ENCODE peak calls at places on chromosomes 2 and 18, in seven cellular contexts. J, X, M, K, S, I and Y are unnamed samples.
A peak's percentile ranks its signal among the peaks of the same experiment; 100 is the strongest.

GRCh38 chr2:241636182-241636982 is 576 bp downstream of the THAP4 start:
- DNase-seq in J (no peak), X (peak; percentile 55), M (peak; percentile 45), K (no peak), S (peak; percentile 73), I (no peak), Y (no peak)

GRCh38 chr2:71100195-71100964 is 29.6 kb downstream of the MCEE start:
- DNase-seq in J (peak; percentile 74), X (peak; percentile 64), M (peak; percentile 19), K (no peak), S (peak; percentile 76), I (no peak), Y (no peak)

GRCh38 chr2:100182494-100183355 is 40.3 kb upstream of the AFF3 start:
- DNase-seq in J (no peak), X (no peak), M (no peak), K (no peak), S (no peak), I (no peak), Y (no peak)

GRCh38 chr2:129231924-129232323 is 747.5 kb upstream of the RAB6C start:
- DNase-seq in J (no peak), X (no peak), M (no peak), K (no peak), S (no peak), I (no peak), Y (no peak)

GRCh38 chr2:23241611-23242245 is 143.3 kb upstream of the KLHL29 start:
- DNase-seq in J (peak; percentile 39), X (no peak), M (no peak), K (no peak), S (no peak), I (no peak), Y (no peak)

GRCh38 chr2:222844323-222844722 is 16.5 kb upstream of the ACSL3 start:
- DNase-seq in J (no peak), X (no peak), M (no peak), K (no peak), S (no peak), I (no peak), Y (no peak)

GRCh38 chr2:198640463-198640862 is 817.3 kb downstream of the SATB2 start:
- DNase-seq in J (no peak), X (no peak), M (no peak), K (no peak), S (no peak), I (no peak), Y (no peak)

GRCh38 chr2:241018051-241018891 is 19.9 kb downstream of the SNED1 start:
- DNase-seq in J (no peak), X (no peak), M (no peak), K (no peak), S (no peak), I (no peak), Y (no peak)

GRCh38 chr2:187959821-187960220 is 331.9 kb upstream of the GULP1 start:
- DNase-seq in J (no peak), X (no peak), M (no peak), K (no peak), S (no peak), I (no peak), Y (no peak)

GRCh38 chr18:31241900-31242409 is 76.0 kb upstream of the DSG1 start:
- DNase-seq in J (no peak), X (no peak), M (no peak), K (no peak), S (peak; percentile 5), I (no peak), Y (peak; percentile 78)

GRCh38 chr2:86489542-86489941 is 48.4 kb downstream of the KDM3A start:
- DNase-seq in J (no peak), X (no peak), M (no peak), K (no peak), S (no peak), I (no peak), Y (no peak)